ENCODE peak calls at places on chromosomes 3 and 15, in ten cellular contexts. F is A549, N is cardiac muscle cell, L is adrenal gland, R is ascending aorta, P is transverse colon, O is hepatocyte, T is OCI-LY7, M is HCT116, S is breast epithelium. Q is an unnamed sample.

GRCh38 chr3:9168230-9168629 is 81.2 kb downstream of the SRGAP3 start:
- DNase-seq in F (no peak), N (peak), L (no peak), R (no peak), P (peak), O (peak), T (peak), M (no peak), S (peak), Q (no peak)

GRCh38 chr3:71145954-71146353 is 437.6 kb downstream of the FOXP1 start:
- DNase-seq in F (no peak), N (no peak), L (no peak), R (no peak), P (no peak), O (no peak), T (no peak), M (no peak), S (no peak), Q (no peak)

GRCh38 chr15:31497838-31498237 is 171.2 kb downstream of the KLF13 start:
- DNase-seq in F (no peak), N (no peak), L (no peak), R (no peak), P (no peak), O (no peak), T (no peak), M (no peak), S (no peak), Q (no peak)

GRCh38 chr3:41653575-41654239 is 308.2 kb downstream of the ULK4 start:
- DNase-seq in F (no peak), N (no peak), L (no peak), R (no peak), P (no peak), O (no peak), T (no peak), M (no peak), S (no peak), Q (no peak)

GRCh38 chr3:100440895-100441294 is 39.6 kb downstream of the LNP1 start:
- DNase-seq in F (no peak), N (no peak), L (no peak), R (no peak), P (no peak), O (no peak), T (no peak), M (no peak), S (no peak), Q (no peak)

GRCh38 chr3:47019201-47019600 is 39.7 kb downstream of the NBEAL2 start:
- DNase-seq in F (no peak), N (no peak), L (no peak), R (no peak), P (no peak), O (no peak), T (no peak), M (no peak), S (no peak), Q (no peak)

GRCh38 chr3:134352031-134352671 is 22.1 kb downstream of the AMOTL2 start:
- DNase-seq in F (no peak), N (no peak), L (no peak), R (no peak), P (no peak), O (no peak), T (no peak), M (no peak), S (peak), Q (no peak)

GRCh38 chr3:170816341-170816740 is 53.7 kb downstream of the RPL22L1 start:
- DNase-seq in F (no peak), N (no peak), L (no peak), R (no peak), P (no peak), O (no peak), T (no peak), M (no peak), S (no peak), Q (no peak)

GRCh38 chr15:89377042-89377841 is 42.6 kb upstream of the POLG start:
- DNase-seq in F (no peak), N (no peak), L (no peak), R (no peak), P (no peak), O (no peak), T (no peak), M (no peak), S (no peak), Q (no peak)

GRCh38 chr15:75097939-75098338 is 74.5 kb downstream of the PPCDC start:
- DNase-seq in F (no peak), N (no peak), L (peak), R (no peak), P (no peak), O (no peak), T (no peak), M (no peak), S (no peak), Q (no peak)

GRCh38 chr15:74320358-74321247 is 46.8 kb downstream of the CYP11A1 start:
- DNase-seq in F (peak), N (peak), L (no peak), R (peak), P (peak), O (peak), T (peak), M (peak), S (peak), Q (no peak)

GRCh38 chr3:74075213-74075612 is 450.5 kb upstream of the PDZRN3 start:
- DNase-seq in F (no peak), N (no peak), L (no peak), R (no peak), P (no peak), O (no peak), T (no peak), M (no peak), S (no peak), Q (no peak)

GRCh38 chr15:75067123-75067854 is 43.9 kb downstream of the PPCDC start:
- DNase-seq in F (no peak), N (no peak), L (peak), R (no peak), P (no peak), O (no peak), T (no peak), M (peak), S (no peak), Q (no peak)

GRCh38 chr3:117547956-117548550 is 838.5 kb downstream of the TUSC7 start:
- DNase-seq in F (peak), N (no peak), L (peak), R (no peak), P (no peak), O (no peak), T (no peak), M (no peak), S (no peak), Q (no peak)

GRCh38 chr15:60124460-60125070 is 120.5 kb downstream of the FOXB1 start:
- DNase-seq in F (no peak), N (no peak), L (no peak), R (no peak), P (no peak), O (no peak), T (peak), M (no peak), S (no peak), Q (no peak)

GRCh38 chr3:139310474-139310933 is 33.3 kb upstream of the MRPS22 start:
- DNase-seq in F (no peak), N (no peak), L (no peak), R (no peak), P (no peak), O (no peak), T (no peak), M (peak), S (no peak), Q (no peak)

GRCh38 chr15:74950078-74951000 is 6.2 kb downstream of the RPP25 start:
- DNase-seq in F (peak), N (peak), L (peak), R (peak), P (peak), O (peak), T (peak), M (peak), S (peak), Q (peak)

GRCh38 chr3:179852117-179852886 is 184.4 kb downstream of the PEX5L start:
- DNase-seq in F (no peak), N (no peak), L (no peak), R (no peak), P (no peak), O (peak), T (no peak), M (no peak), S (no peak), Q (no peak)

GRCh38 chr3:182936239-182936946 is 43.9 kb downstream of the DCUN1D1 start:
- DNase-seq in F (no peak), N (peak), L (no peak), R (no peak), P (no peak), O (no peak), T (no peak), M (no peak), S (no peak), Q (no peak)

GRCh38 chr3:138513073-138513843 is 78.8 kb downstream of the ESYT3 start:
- DNase-seq in F (no peak), N (no peak), L (no peak), R (no peak), P (no peak), O (no peak), T (no peak), M (no peak), S (no peak), Q (no peak)

GRCh38 chr3:169311366-169311765 is 352.1 kb downstream of the MECOM start:
- DNase-seq in F (no peak), N (no peak), L (no peak), R (no peak), P (no peak), O (no peak), T (no peak), M (no peak), S (no peak), Q (no peak)

GRCh38 chr3:24496529-24497482 is 2.2 kb upstream of the THRB start:
- DNase-seq in F (peak), N (peak), L (peak), R (peak), P (peak), O (peak), T (no peak), M (peak), S (peak), Q (no peak)

GRCh38 chr3:33920511-33920910 is 122.1 kb downstream of the PDCD6IP start:
- DNase-seq in F (no peak), N (no peak), L (no peak), R (no peak), P (no peak), O (no peak), T (no peak), M (no peak), S (no peak), Q (no peak)

GRCh38 chr3:136929984-136930671 is 27.7 kb upstream of the IL20RB start:
- DNase-seq in F (peak), N (no peak), L (peak), R (peak), P (peak), O (peak), T (no peak), M (no peak), S (peak), Q (peak)

GRCh38 chr3:126015075-126015474 is 46.1 kb downstream of the ROPN1B start:
- DNase-seq in F (no peak), N (no peak), L (no peak), R (no peak), P (no peak), O (no peak), T (no peak), M (no peak), S (no peak), Q (no peak)

GRCh38 chr15:22794063-22794462 is 7.6 kb downstream of the NIPA1 start:
- DNase-seq in F (no peak), N (no peak), L (no peak), R (no peak), P (no peak), O (no peak), T (peak), M (no peak), S (no peak), Q (no peak)

GRCh38 chr3:52123106-52123708 is 31.0 kb downstream of the POC1A start:
- DNase-seq in F (peak), N (peak), L (peak), R (peak), P (peak), O (peak), T (peak), M (peak), S (peak), Q (peak)

GRCh38 chr3:188440563-188440962 is 286.6 kb downstream of the LPP start:
- DNase-seq in F (no peak), N (no peak), L (no peak), R (no peak), P (no peak), O (no peak), T (no peak), M (no peak), S (no peak), Q (no peak)
- H3K27ac ChIP-seq in F (no peak), N (no peak), L (no peak), R (no peak), P (no peak), O (no peak), T (no peak), M (no peak), S (no peak), Q (no peak)

DNA sequence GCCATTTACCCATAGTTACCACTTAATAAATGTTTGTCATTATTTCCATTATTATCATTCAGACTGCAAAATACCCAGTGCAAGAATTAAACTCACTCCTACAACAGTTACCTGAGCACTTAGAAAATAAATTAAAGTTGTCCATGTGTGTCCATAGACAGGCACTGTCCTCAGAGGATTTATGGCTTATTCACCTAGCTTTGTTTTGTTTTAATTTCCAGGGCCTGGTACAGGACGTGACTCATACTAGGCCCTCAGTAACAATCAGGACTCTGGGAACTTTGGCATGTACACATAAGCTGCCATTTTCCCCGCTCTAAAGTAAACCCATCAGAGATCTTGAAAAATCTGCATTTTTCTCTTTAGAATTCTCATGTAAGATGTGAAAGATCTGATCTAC is 458.5 kb upstream of the ARRDC4 start:
- DNase-seq in F (no peak), N (no peak), L (no peak), R (no peak), P (no peak), O (no peak), T (no peak), M (no peak), S (no peak), Q (no peak)
- H3K27ac ChIP-seq in F (no peak), N (no peak), L (no peak), R (no peak), P (no peak), O (no peak), T (no peak), M (no peak), S (no peak), Q (no peak)

GRCh38 chr15:50141856-50142255 is 22.8 kb upstream of the ATP8B4 start:
- DNase-seq in F (no peak), N (no peak), L (no peak), R (no peak), P (no peak), O (no peak), T (no peak), M (no peak), S (no peak), Q (no peak)
- H3K27ac ChIP-seq in F (peak), N (no peak), L (no peak), R (no peak), P (no peak), O (no peak), T (no peak), M (no peak), S (no peak), Q (no peak)

DNA sequence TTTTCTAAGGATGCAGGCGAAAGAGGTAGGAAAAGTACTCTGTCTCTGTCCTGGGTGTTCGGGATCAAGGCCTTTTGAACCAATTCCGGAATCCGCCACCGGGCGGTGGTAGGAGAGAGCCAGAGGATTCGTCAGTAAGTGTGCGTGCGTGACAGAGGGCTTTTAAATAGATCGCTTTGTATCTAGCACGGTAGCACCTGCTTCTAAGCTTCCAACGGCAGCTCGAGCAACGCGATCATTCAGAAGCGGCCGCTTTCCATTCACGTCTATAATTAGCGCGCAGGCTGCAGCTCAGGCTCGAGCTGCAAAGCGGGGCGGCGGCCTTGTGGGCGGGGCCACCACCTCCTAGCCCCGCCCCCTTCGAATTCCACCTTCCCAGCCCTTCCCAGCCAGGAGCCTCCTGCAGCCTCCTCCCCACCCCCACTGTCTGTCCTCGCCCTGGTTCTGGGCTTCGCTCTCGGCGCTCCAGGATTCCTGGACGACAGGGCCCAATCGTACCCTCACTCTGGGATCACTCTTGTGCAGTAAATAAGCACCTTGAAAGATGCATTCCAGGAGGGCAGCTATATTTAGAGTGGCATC is 224.3 kb upstream of the TPRG1 start:
- DNase-seq in F (peak), N (peak), L (peak), R (peak), P (peak), O (peak), T (no peak), M (peak), S (peak), Q (peak)
- H3K27ac ChIP-seq in F (peak), N (peak), L (peak), R (peak), P (peak), O (peak), T (no peak), M (peak), S (peak), Q (peak)

GRCh38 chr3:61638721-61639120 is 77.3 kb downstream of the PTPRG start:
- DNase-seq in F (no peak), N (no peak), L (no peak), R (no peak), P (no peak), O (no peak), T (no peak), M (no peak), S (no peak), Q (no peak)

GRCh38 chr3:61632568-61633175 is 71.3 kb downstream of the PTPRG start:
- DNase-seq in F (no peak), N (no peak), L (no peak), R (no peak), P (no peak), O (no peak), T (no peak), M (no peak), S (no peak), Q (no peak)

GRCh38 chr3:61639991-61640390 is 78.6 kb downstream of the PTPRG start:
- DNase-seq in F (no peak), N (no peak), L (no peak), R (no peak), P (no peak), O (no peak), T (no peak), M (no peak), S (no peak), Q (no peak)

GRCh38 chr3:61634678-61635077 is 73.3 kb downstream of the PTPRG start:
- DNase-seq in F (no peak), N (peak), L (no peak), R (no peak), P (no peak), O (no peak), T (no peak), M (no peak), S (no peak), Q (no peak)

DNA sequence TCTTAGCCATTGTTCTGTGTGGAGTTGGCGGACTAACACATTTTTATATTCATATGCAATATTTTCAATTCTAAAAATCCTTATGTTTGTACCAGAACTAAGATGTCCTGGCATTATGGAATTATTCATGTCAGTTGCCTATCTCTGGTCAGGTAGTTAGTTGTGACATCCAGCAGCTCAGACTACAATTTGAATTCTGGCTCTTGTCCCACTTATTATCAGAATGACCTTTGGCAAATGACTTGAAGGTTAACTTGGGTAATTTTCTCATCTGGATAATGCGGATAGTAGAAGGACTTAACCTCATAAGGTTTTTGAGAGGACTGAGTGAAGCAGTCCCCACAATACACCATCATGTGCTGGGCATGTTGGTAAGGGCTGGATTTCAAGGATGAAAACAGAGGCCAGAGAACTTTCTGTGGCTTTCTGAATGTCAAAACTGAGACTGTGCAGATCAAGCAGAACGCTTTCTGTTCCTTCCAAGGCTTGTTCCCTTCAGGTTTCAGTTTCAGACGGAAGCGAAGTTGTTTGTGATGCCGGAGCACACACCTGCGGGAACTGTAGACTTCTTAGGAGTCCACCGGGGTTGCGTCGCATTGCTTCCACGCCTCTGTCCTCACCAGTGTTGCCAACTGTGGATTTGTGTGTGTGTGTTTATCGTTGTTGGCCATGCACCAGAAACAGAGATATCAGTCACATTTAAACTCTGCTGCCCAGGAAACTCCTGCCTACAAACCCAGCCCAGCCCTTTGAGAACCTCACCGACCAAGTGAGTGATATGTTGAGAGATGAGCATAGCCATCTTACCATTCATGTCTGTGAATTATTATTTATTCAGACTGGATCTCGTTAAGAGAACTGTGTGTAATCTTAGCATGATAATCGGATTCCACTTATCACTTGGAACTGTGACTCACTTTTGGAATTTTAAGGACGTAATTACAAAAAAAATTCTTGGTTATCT is 76.0 kb downstream of the PTPRG start:
- DNase-seq in F (no peak), N (no peak), L (peak), R (no peak), P (peak), O (peak), T (peak), M (no peak), S (no peak), Q (no peak)
- H3K27ac ChIP-seq in F (peak), N (peak), L (peak), R (peak), P (peak), O (peak), T (peak), M (no peak), S (peak), Q (no peak)

DNA sequence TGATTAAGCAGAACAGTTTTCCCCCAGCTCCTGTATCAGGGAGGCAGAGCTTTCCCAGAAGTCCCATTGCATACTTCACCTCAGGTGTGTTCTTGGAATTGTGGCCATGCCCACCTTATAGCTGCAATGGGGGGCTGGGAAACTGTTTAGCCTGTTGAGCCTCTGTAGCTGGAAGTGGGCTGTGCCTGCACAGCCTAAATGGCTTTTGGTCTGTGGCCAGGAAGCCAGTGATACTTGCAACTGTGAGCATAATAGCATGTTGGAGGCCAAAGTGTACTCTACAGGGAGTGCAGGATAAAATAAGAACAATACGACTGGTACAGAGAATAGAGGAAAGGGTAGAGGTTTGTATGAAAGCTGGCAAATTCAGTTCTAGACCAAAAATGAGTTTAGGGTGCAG is 248.5 kb downstream of the PTPRG start:
- DNase-seq in F (no peak), N (peak), L (peak), R (no peak), P (peak), O (no peak), T (no peak), M (no peak), S (no peak), Q (no peak)
- H3K27ac ChIP-seq in F (no peak), N (no peak), L (peak), R (peak), P (peak), O (no peak), T (no peak), M (no peak), S (peak), Q (no peak)